ENCODE peak calls at places on chromosomes 16 and 17, in eight cellular contexts. N, H, W, O, T, C, Q and B are unnamed samples. For H3K4me1, the result is how much of the 10 kb centered on the place peaks cover.

GRCh38 chr16:63684702-63685101 is 1437.2 kb downstream of the CDH11 start:
- DNase-seq in O (no peak), H (no peak), T (no peak), W (no peak), Q (no peak), C (no peak), N (no peak), B (no peak)

GRCh38 chr16:69187891-69188451 is 1.0 kb downstream of the SNTB2 start:
- DNase-seq in T (peak), O (peak), W (peak), N (peak), Q (peak), H (no peak), C (peak), B (peak)

GRCh38 chr16:12719972-12720371 is 83.7 kb downstream of the CPPED1 start:
- DNase-seq in W (no peak), N (no peak), C (no peak), Q (no peak), T (no peak), O (no peak), H (no peak), B (no peak)

GRCh38 chr17:72710834-72711233 is 381.7 kb downstream of the SLC39A11 start:
- DNase-seq in N (no peak), T (no peak), W (no peak), H (no peak), C (no peak), O (no peak), Q (no peak), B (no peak)

GRCh38 chr17:49471769-49472168 is 23.3 kb upstream of the NGFR start:
- DNase-seq in T (no peak), Q (no peak), N (no peak), H (no peak), O (no peak), W (no peak), C (no peak), B (no peak)

GRCh38 chr16:87391324-87391949 is 699 bp upstream of the MAP1LC3B start:
- DNase-seq in H (no peak), C (peak), T (peak), N (peak), O (peak), W (peak), Q (peak), B (peak)

GRCh38 chr16:11515540-11516430 is 70.9 kb downstream of the LITAF start:
- DNase-seq in H (no peak), W (no peak), C (no peak), O (no peak), N (peak), Q (no peak), T (no peak), B (no peak)

GRCh38 chr16:88941051-88941932 is 35.7 kb downstream of the CBFA2T3 start:
- DNase-seq in W (peak), O (no peak), T (peak), N (no peak), C (no peak), H (no peak), Q (no peak), B (no peak)

GRCh38 chr17:3888343-3889171 is 4.3 kb downstream of the CAMKK1 start:
- DNase-seq in T (peak), C (peak), N (no peak), H (peak), W (peak), Q (peak), O (peak), B (no peak)

DNA sequence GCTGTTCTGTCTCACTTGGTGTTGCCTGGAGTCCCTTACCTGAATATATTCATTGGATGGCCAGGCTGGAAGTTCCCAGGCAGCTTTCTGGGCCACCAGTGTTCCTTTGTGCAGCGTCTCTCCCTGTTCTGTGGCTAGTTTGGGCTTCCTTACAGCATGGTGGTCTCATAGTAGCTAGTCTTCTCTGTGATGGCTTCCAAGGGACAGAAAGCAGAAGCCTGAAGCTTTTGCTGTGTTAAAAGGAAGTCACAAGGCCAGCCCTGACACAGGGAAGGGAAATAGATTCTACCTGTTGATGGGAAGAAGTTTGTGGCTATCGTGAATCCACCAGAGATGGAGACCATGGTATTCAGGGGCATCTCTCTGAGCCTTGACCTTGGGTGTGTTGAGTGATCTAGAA is 34.6 kb downstream of the PLCG2 start:
- DNase-seq in W (no peak), Q (no peak), H (no peak), O (no peak), C (no peak), N (no peak), T (no peak), B (no peak)
- H3K4me1 ChIP-seq in W (under half), Q (under half), H (under half), O (under half), C (under half), N (under half), T (under half), B (under half)

GRCh38 chr17:68200689-68201424 is 47.0 kb upstream of the AMZ2 start:
- DNase-seq in Q (peak), H (no peak), O (peak), W (peak), T (peak), C (peak), N (peak), B (peak)
- H3K4me1 ChIP-seq in Q (half or more), H (under half), O (under half), W (under half), T (half or more), C (under half), N (under half), B (under half)

DNA sequence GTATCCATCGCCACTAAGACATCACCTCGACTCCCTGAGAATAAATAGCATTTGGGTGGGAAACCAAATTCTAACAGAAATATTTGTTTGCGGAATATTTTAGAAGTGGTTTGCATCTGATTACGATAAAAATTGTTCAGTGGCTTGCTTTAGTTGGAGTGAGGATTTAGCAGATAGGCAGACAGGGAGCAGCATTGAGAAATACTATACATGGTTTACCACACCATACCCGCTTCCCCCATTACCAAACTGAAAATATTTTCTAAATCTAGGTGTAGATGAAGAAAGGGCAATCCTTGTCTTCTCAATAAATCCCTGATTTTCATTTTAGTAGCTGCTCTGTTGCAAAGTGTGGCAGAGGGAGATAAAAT is 895 bp upstream of the BAHCC1 start:
- DNase-seq in W (no peak), O (no peak), C (no peak), T (no peak), H (no peak), Q (no peak), N (no peak), B (no peak)
- H3K4me1 ChIP-seq in W (under half), O (under half), C (under half), T (half or more), H (under half), Q (under half), N (under half), B (under half)

GRCh38 chr16:85239871-85240270 is 127.6 kb upstream of the CIBAR2 start:
- DNase-seq in H (no peak), C (no peak), W (no peak), T (no peak), O (no peak), Q (no peak), N (no peak), B (no peak)
- H3K4me1 ChIP-seq in H (under half), C (under half), W (under half), T (under half), O (under half), Q (under half), N (under half), B (under half)

GRCh38 chr16:56795011-56795410 is 65.1 kb downstream of the NUP93 start:
- DNase-seq in T (no peak), C (no peak), Q (no peak), W (no peak), N (no peak), H (no peak), O (no peak), B (no peak)
- H3K4me1 ChIP-seq in T (under half), C (under half), Q (under half), W (under half), N (under half), H (under half), O (under half), B (under half)

GRCh38 chr17:63697341-63698286 is 2.3 kb downstream of the LIMD2 start:
- DNase-seq in T (peak), H (no peak), O (peak), W (peak), N (peak), Q (no peak), C (no peak), B (peak)
- H3K4me1 ChIP-seq in T (under half), H (under half), O (under half), W (under half), N (under half), Q (under half), C (under half), B (under half)

DNA sequence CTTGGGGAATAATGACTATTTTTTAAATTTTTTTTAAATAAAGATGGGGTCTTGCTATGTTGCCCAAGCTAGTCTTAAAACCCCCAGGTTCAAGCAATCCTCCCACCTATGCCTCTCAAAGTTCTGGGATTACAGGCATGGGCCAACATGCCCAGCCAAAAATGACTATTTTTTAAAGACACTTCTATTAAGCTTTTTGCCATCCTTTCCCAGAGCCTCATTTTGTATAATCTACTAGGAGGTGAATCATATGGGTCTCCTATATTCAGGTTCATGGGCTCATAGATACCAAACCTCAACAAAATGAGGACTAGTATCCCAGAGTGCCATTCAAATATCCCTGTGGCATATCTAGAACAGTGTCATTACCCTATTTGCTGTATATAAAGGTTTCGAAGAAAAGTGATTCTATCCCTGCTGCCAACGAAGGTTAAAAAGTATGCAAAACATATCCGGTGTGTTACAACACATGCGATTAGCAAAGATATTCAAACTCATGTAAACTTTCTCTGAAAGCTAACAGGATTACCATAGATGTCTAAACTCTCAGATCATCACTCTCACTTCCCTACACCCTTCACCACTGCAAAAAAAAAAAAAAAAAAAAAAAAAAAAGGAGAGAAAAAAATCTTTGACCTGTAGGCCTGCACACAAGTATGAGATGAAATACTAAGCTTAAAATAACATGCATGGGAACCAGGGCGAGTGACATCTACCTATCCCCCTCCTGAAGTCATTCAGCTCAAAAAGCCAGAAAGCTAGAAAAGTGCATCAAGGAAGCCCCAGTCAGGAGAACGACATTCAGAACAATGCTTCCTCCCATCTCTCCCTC is 23.5 kb downstream of the XPO6 start:
- DNase-seq in N (no peak), Q (no peak), W (no peak), O (no peak), C (no peak), H (no peak), T (no peak), B (no peak)
- H3K4me1 ChIP-seq in N (under half), Q (under half), W (under half), O (under half), C (under half), H (under half), T (under half), B (under half)